ENCODE peak calls at places on chromosomes 7 and 10, in ten cellular contexts. One of them, this sample, is unnamed.
A peak's percentile ranks its signal among the peaks of the same experiment; 100 is the strongest.

GRCh38 chr10:102133373-102134195 is 744 bp downstream of the PPRC1 start:
- DNase-seq in GM12891: peak; percentile 57
- DNase-seq in iPS-NIHi11: peak; percentile 75
- DNase-seq in activated T-helper 1 cell treated with anti-CD3 and anti-CD28 coated beads, Interleukin-2, amount 50 U/mL, for 16 hours: peak; percentile 38
- DNase-seq in IMR-90: peak; percentile 70
- DNase-seq in stomach: peak; percentile 63
- DNase-seq in stimulated activated CD4-positive, alpha-beta T cell treated with anti-CD3 and anti-CD28 coated beads, Interleukin-4, amount 100 ng/mL, for 1 hour: peak; percentile 70
- DNase-seq in activated CD8-positive, alpha-beta memory T cell treated with anti-CD3 and anti-CD28 coated beads, Interleukin-2, amount 50 U/mL, for 48 hours: peak; percentile 87
- DNase-seq in stimulated activated CD8-positive, alpha-beta memory T cell treated with anti-CD3 and anti-CD28 coated beads, Interleukin-4, amount 100 ng/mL, for 1 hour: no peak
- DNase-seq in epithelial cell of esophagus: peak; percentile 93
- DNase-seq in this sample: no peak

GRCh38 chr10:43904831-43905230 is 256.1 kb upstream of the ZNF32 start:
- DNase-seq in IMR-90: no peak
- DNase-seq in stimulated activated CD8-positive, alpha-beta memory T cell treated with anti-CD3 and anti-CD28 coated beads, Interleukin-4, amount 100 ng/mL, for 1 hour: no peak
- DNase-seq in iPS-NIHi11: no peak
- DNase-seq in stomach: no peak
- DNase-seq in stimulated activated CD4-positive, alpha-beta T cell treated with anti-CD3 and anti-CD28 coated beads, Interleukin-4, amount 100 ng/mL, for 1 hour: no peak
- DNase-seq in activated T-helper 1 cell treated with anti-CD3 and anti-CD28 coated beads, Interleukin-2, amount 50 U/mL, for 16 hours: no peak
- DNase-seq in epithelial cell of esophagus: no peak
- DNase-seq in GM12891: no peak
- DNase-seq in activated CD8-positive, alpha-beta memory T cell treated with anti-CD3 and anti-CD28 coated beads, Interleukin-2, amount 50 U/mL, for 48 hours: no peak
- DNase-seq in this sample: no peak

GRCh38 chr7:91083855-91084644 is 180.2 kb upstream of the FZD1 start:
- DNase-seq in stomach: peak; percentile 27
- DNase-seq in stimulated activated CD4-positive, alpha-beta T cell treated with anti-CD3 and anti-CD28 coated beads, Interleukin-4, amount 100 ng/mL, for 1 hour: no peak
- DNase-seq in activated T-helper 1 cell treated with anti-CD3 and anti-CD28 coated beads, Interleukin-2, amount 50 U/mL, for 16 hours: no peak
- DNase-seq in GM12891: no peak
- DNase-seq in stimulated activated CD8-positive, alpha-beta memory T cell treated with anti-CD3 and anti-CD28 coated beads, Interleukin-4, amount 100 ng/mL, for 1 hour: no peak
- DNase-seq in epithelial cell of esophagus: no peak
- DNase-seq in iPS-NIHi11: no peak
- DNase-seq in IMR-90: no peak
- DNase-seq in activated CD8-positive, alpha-beta memory T cell treated with anti-CD3 and anti-CD28 coated beads, Interleukin-2, amount 50 U/mL, for 48 hours: no peak
- DNase-seq in this sample: peak; percentile 64

GRCh38 chr10:13953371-13953770 is 366.6 kb downstream of the PRPF18 start:
- DNase-seq in stomach: no peak
- DNase-seq in epithelial cell of esophagus: peak; percentile 15
- DNase-seq in stimulated activated CD8-positive, alpha-beta memory T cell treated with anti-CD3 and anti-CD28 coated beads, Interleukin-4, amount 100 ng/mL, for 1 hour: no peak
- DNase-seq in GM12891: no peak
- DNase-seq in activated CD8-positive, alpha-beta memory T cell treated with anti-CD3 and anti-CD28 coated beads, Interleukin-2, amount 50 U/mL, for 48 hours: no peak
- DNase-seq in IMR-90: peak; percentile 35
- DNase-seq in activated T-helper 1 cell treated with anti-CD3 and anti-CD28 coated beads, Interleukin-2, amount 50 U/mL, for 16 hours: no peak
- DNase-seq in iPS-NIHi11: no peak
- DNase-seq in stimulated activated CD4-positive, alpha-beta T cell treated with anti-CD3 and anti-CD28 coated beads, Interleukin-4, amount 100 ng/mL, for 1 hour: no peak
- DNase-seq in this sample: no peak

GRCh38 chr7:139734395-139734794 is 43.4 kb downstream of the HIPK2 start:
- DNase-seq in iPS-NIHi11: no peak
- DNase-seq in stomach: no peak
- DNase-seq in activated CD8-positive, alpha-beta memory T cell treated with anti-CD3 and anti-CD28 coated beads, Interleukin-2, amount 50 U/mL, for 48 hours: no peak
- DNase-seq in GM12891: no peak
- DNase-seq in stimulated activated CD8-positive, alpha-beta memory T cell treated with anti-CD3 and anti-CD28 coated beads, Interleukin-4, amount 100 ng/mL, for 1 hour: no peak
- DNase-seq in IMR-90: peak; percentile 96
- DNase-seq in activated T-helper 1 cell treated with anti-CD3 and anti-CD28 coated beads, Interleukin-2, amount 50 U/mL, for 16 hours: no peak
- DNase-seq in stimulated activated CD4-positive, alpha-beta T cell treated with anti-CD3 and anti-CD28 coated beads, Interleukin-4, amount 100 ng/mL, for 1 hour: no peak
- DNase-seq in epithelial cell of esophagus: peak; percentile 84
- DNase-seq in this sample: peak; percentile 94

GRCh38 chr10:105252908-105253307 is 611.8 kb downstream of the SORCS3 start:
- DNase-seq in activated CD8-positive, alpha-beta memory T cell treated with anti-CD3 and anti-CD28 coated beads, Interleukin-2, amount 50 U/mL, for 48 hours: no peak
- DNase-seq in GM12891: no peak
- DNase-seq in stomach: no peak
- DNase-seq in activated T-helper 1 cell treated with anti-CD3 and anti-CD28 coated beads, Interleukin-2, amount 50 U/mL, for 16 hours: no peak
- DNase-seq in iPS-NIHi11: no peak
- DNase-seq in stimulated activated CD4-positive, alpha-beta T cell treated with anti-CD3 and anti-CD28 coated beads, Interleukin-4, amount 100 ng/mL, for 1 hour: no peak
- DNase-seq in IMR-90: no peak
- DNase-seq in epithelial cell of esophagus: peak; percentile 1
- DNase-seq in stimulated activated CD8-positive, alpha-beta memory T cell treated with anti-CD3 and anti-CD28 coated beads, Interleukin-4, amount 100 ng/mL, for 1 hour: no peak
- DNase-seq in this sample: no peak

GRCh38 chr7:51187941-51188340 is 128.7 kb downstream of the COBL start:
- DNase-seq in stimulated activated CD4-positive, alpha-beta T cell treated with anti-CD3 and anti-CD28 coated beads, Interleukin-4, amount 100 ng/mL, for 1 hour: no peak
- DNase-seq in stimulated activated CD8-positive, alpha-beta memory T cell treated with anti-CD3 and anti-CD28 coated beads, Interleukin-4, amount 100 ng/mL, for 1 hour: no peak
- DNase-seq in activated CD8-positive, alpha-beta memory T cell treated with anti-CD3 and anti-CD28 coated beads, Interleukin-2, amount 50 U/mL, for 48 hours: no peak
- DNase-seq in IMR-90: no peak
- DNase-seq in epithelial cell of esophagus: no peak
- DNase-seq in GM12891: no peak
- DNase-seq in iPS-NIHi11: peak; percentile 85
- DNase-seq in stomach: no peak
- DNase-seq in activated T-helper 1 cell treated with anti-CD3 and anti-CD28 coated beads, Interleukin-2, amount 50 U/mL, for 16 hours: no peak
- DNase-seq in this sample: no peak

GRCh38 chr7:127943541-127944521 is 87.4 kb downstream of the LRRC4 start:
- DNase-seq in iPS-NIHi11: no peak
- DNase-seq in activated T-helper 1 cell treated with anti-CD3 and anti-CD28 coated beads, Interleukin-2, amount 50 U/mL, for 16 hours: no peak
- DNase-seq in epithelial cell of esophagus: no peak
- DNase-seq in GM12891: no peak
- DNase-seq in stimulated activated CD8-positive, alpha-beta memory T cell treated with anti-CD3 and anti-CD28 coated beads, Interleukin-4, amount 100 ng/mL, for 1 hour: no peak
- DNase-seq in IMR-90: peak; percentile 72
- DNase-seq in stomach: no peak
- DNase-seq in stimulated activated CD4-positive, alpha-beta T cell treated with anti-CD3 and anti-CD28 coated beads, Interleukin-4, amount 100 ng/mL, for 1 hour: no peak
- DNase-seq in activated CD8-positive, alpha-beta memory T cell treated with anti-CD3 and anti-CD28 coated beads, Interleukin-2, amount 50 U/mL, for 48 hours: no peak
- DNase-seq in this sample: no peak

This sample was measured in ascending aorta.